ENCODE peak calls at places on chromosomes 13 and 19, in six cellular contexts. Z is testis; I is RWPE2; D is CD4-positive, alpha-beta T cell; E is heart right ventricle; K is tibial nerve. N is an unnamed sample.
A peak's percentile ranks its signal among the peaks of the same experiment; 100 is the strongest.

GRCh38 chr19:19501798-19502197 is 13.6 kb downstream of the TSSK6 start:
- DNase-seq in K (no peak), I (no peak), Z (no peak), E (no peak), D (no peak), N (no peak)

GRCh38 chr13:97004096-97004876 is 10.0 kb upstream of the OXGR1 start:
- DNase-seq in E (no peak), Z (no peak), D (no peak), I (no peak), K (no peak), N (no peak)

GRCh38 chr13:91346848-91347211 is 657 bp upstream of the MIR17HG start:
- DNase-seq in Z (no peak), I (no peak), E (no peak), D (peak; percentile 14), K (no peak), N (no peak)

GRCh38 chr13:112516218-112516617 is 71.7 kb downstream of the TUBGCP3 start:
- DNase-seq in E (no peak), K (no peak), D (no peak), I (no peak), Z (no peak), N (no peak)

GRCh38 chr13:107276936-107277335 is 709.0 kb upstream of the ARGLU1 start:
- DNase-seq in K (no peak), Z (no peak), I (no peak), D (no peak), E (no peak), N (no peak)

GRCh38 chr13:35046587-35046986 is 104.5 kb downstream of the NBEA start:
- DNase-seq in Z (no peak), D (no peak), E (no peak), I (no peak), K (no peak), N (no peak)

GRCh38 chr13:73738626-73739025 is 395.6 kb downstream of the KLF12 start:
- DNase-seq in Z (no peak), D (no peak), I (no peak), E (no peak), K (no peak), N (no peak)

GRCh38 chr13:46317120-46317519 is 69.9 kb downstream of the RUBCNL start:
- DNase-seq in D (no peak), K (no peak), Z (no peak), I (no peak), E (no peak), N (no peak)

GRCh38 chr19:2244122-2244411 is 5.1 kb upstream of the AMH start:
- DNase-seq in D (no peak), E (no peak), Z (no peak), K (no peak), I (no peak), N (no peak)

GRCh38 chr19:55643003-55643732 is at the start of gene ZNF581:
- DNase-seq in Z (peak; percentile 73), E (peak; percentile 76), D (peak; percentile 63), K (peak; percentile 66), I (no peak), N (peak; percentile 70)

GRCh38 chr19:23116802-23117571 is at the start of gene ZNF730:
- DNase-seq in K (no peak), D (no peak), I (peak; percentile 39), E (peak; percentile 37), Z (peak; percentile 62), N (no peak)

GRCh38 chr19:27966390-27966816 is 1246.5 kb downstream of the UQCRFS1 start:
- DNase-seq in K (no peak), E (no peak), D (no peak), I (no peak), Z (no peak), N (no peak)

GRCh38 chr13:80931766-80932165 is 590.8 kb upstream of the SPRY2 start:
- DNase-seq in K (no peak), E (no peak), I (no peak), D (no peak), Z (no peak), N (no peak)

GRCh38 chr13:111153279-111153976 is 38.3 kb downstream of the ARHGEF7 start:
- DNase-seq in I (peak; percentile 84), D (peak; percentile 91), E (peak; percentile 95), K (peak; percentile 87), Z (peak; percentile 95), N (peak; percentile 91)

GRCh38 chr13:97911311-97912138 is 42.0 kb upstream of the IPO5 start:
- DNase-seq in E (no peak), K (no peak), Z (no peak), I (no peak), D (no peak), N (no peak)

GRCh38 chr19:54558339-54558738 is 15.3 kb upstream of the LILRA2 start:
- DNase-seq in K (no peak), E (no peak), Z (no peak), D (no peak), I (no peak), N (no peak)

GRCh38 chr19:9306443-9306842 is 3.2 kb downstream of the ZNF699 start:
- DNase-seq in Z (no peak), I (no peak), D (no peak), E (no peak), K (no peak), N (no peak)

GRCh38 chr19:39759457-39760184 is 19.0 kb upstream of the LEUTX start:
- DNase-seq in K (no peak), Z (no peak), E (no peak), D (no peak), I (no peak), N (no peak)

GRCh38 chr19:795691-796581 is 1.3 kb upstream of the PTBP1 start:
- DNase-seq in I (no peak), D (no peak), E (no peak), Z (no peak), K (no peak), N (peak; percentile 27)

GRCh38 chr13:28558126-28558525 is 63.2 kb upstream of the FLT1 start:
- DNase-seq in I (no peak), Z (no peak), K (no peak), E (no peak), D (no peak), N (no peak)

GRCh38 chr13:79003989-79004550 is 345.1 kb upstream of the OBI1 start:
- DNase-seq in D (no peak), I (no peak), Z (no peak), K (no peak), E (no peak), N (no peak)

GRCh38 chr13:45859682-45860081 is 8.1 kb upstream of the SIAH3 start:
- DNase-seq in Z (no peak), I (no peak), K (no peak), D (no peak), E (no peak), N (no peak)

GRCh38 chr19:13234518-13234917 is 84.3 kb downstream of the IER2 start:
- DNase-seq in Z (peak; percentile 52), I (no peak), K (peak; percentile 8), D (peak; percentile 36), E (peak; percentile 35), N (peak; percentile 36)

GRCh38 chr19:1064661-1065605 is 2.0 kb upstream of the ARHGAP45 start:
- DNase-seq in Z (peak; percentile 61), I (no peak), D (peak; percentile 59), K (peak; percentile 53), E (peak; percentile 72), N (peak; percentile 71)

GRCh38 chr19:3062165-3063105 is at the start of gene TLE5:
- DNase-seq in I (no peak), Z (peak; percentile 74), E (peak; percentile 79), K (no peak), D (peak; percentile 63), N (peak; percentile 83)

GRCh38 chr13:76969488-76970365 is 21.4 kb downstream of the ACOD1 start:
- DNase-seq in K (no peak), E (no peak), D (no peak), Z (no peak), I (no peak), N (no peak)

GRCh38 chr13:24777171-24777570 is 13.2 kb downstream of the RNF17 start:
- DNase-seq in I (no peak), D (no peak), K (no peak), Z (no peak), E (no peak), N (no peak)

GRCh38 chr19:17915940-17916593 is 16.7 kb upstream of the CCDC124 start:
- DNase-seq in Z (no peak), K (no peak), D (no peak), E (no peak), I (no peak), N (no peak)

GRCh38 chr13:20526664-20527063 is 1.0 kb upstream of the CRYL1 start:
- DNase-seq in D (no peak), I (no peak), K (no peak), Z (no peak), E (no peak), N (no peak)
- H3K27ac ChIP-seq in D (no peak overlapping the region), I (peak overlapping the region; percentile 48), K (peak overlapping the region; percentile 22), Z (no peak overlapping the region), E (peak overlapping the region; percentile 90), N (peak overlapping the region; percentile 4)

GRCh38 chr13:31365630-31366029 is 165.9 kb downstream of the B3GLCT start:
- DNase-seq in E (no peak), K (no peak), Z (no peak), D (no peak), I (no peak), N (no peak)
- H3K27ac ChIP-seq in E (no peak overlapping the region), K (no peak overlapping the region), Z (no peak overlapping the region), D (no peak overlapping the region), I (no peak overlapping the region), N (no peak overlapping the region)

GRCh38 chr19:52211926-52212571 is 22.2 kb downstream of the PPP2R1A start:
- DNase-seq in Z (no peak), I (no peak), K (no peak), E (no peak), D (no peak), N (no peak)
- H3K27ac ChIP-seq in Z (no peak overlapping the region), I (no peak overlapping the region), K (no peak overlapping the region), E (no peak overlapping the region), D (no peak overlapping the region), N (no peak overlapping the region)

DNA sequence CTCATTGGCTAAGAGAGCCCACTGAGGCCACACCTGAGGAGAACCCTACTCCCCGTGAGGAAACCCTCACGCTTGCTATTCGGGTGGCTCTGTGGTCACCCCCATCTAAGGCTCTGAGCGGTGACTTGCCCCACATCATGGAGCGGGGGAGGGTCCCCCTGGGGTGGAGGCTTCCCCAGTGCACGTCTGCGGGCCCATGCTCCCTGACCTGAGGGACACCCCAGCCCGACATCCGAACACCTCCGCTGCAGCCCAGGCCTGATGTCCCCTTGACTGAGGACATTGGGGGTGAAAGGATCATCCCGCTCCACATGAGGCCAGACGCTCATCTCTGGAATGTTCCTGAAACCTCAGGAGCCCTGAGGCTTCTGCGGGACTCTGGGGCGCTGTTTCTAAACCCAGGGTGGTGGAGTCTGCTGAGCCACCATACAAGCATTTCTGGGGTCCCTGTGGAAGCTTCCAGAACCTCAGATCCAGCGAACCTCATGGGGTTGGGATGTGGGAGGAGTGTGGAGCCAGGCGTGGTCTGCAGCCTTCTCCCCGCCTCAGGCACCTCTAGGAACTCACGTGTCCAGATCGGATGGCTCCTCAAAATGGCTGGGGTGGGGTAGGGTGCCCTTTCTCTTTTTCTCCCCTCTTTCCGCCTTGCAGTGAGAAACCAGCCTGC is 19.9 kb downstream of the TMED1 start:
- DNase-seq in K (no peak), I (no peak), E (no peak), D (no peak), Z (peak; percentile 12), N (no peak)
- H3K27ac ChIP-seq in K (peak overlapping the region; percentile 58), I (no peak overlapping the region), E (no peak overlapping the region), D (no peak overlapping the region), Z (peak overlapping the region; percentile 81), N (no peak overlapping the region)